ENCODE peak calls at places on chromosome 21, in five cellular contexts. One of them, this sample, is unnamed. For H3K27me3 and H3K36me3, the result is how much of the 10 kb centered on the place peaks cover.

GRCh38 chr21:16330340-16331319 is 600.8 kb downstream of the USP25 start:
- DNase-seq in naive thymus-derived CD4-positive, alpha-beta T cell: peak
- DNase-seq in CD8-positive, alpha-beta T cell: no peak
- DNase-seq in psoas muscle: no peak
- DNase-seq in neuronal stem cell: peak
- DNase-seq in this sample: no peak

GRCh38 chr21:27190601-27191000 is 223.7 kb upstream of the ADAMTS5 start:
- DNase-seq in naive thymus-derived CD4-positive, alpha-beta T cell: no peak
- DNase-seq in CD8-positive, alpha-beta T cell: no peak
- DNase-seq in psoas muscle: no peak
- DNase-seq in neuronal stem cell: no peak
- DNase-seq in this sample: no peak

GRCh38 chr21:18041012-18041411 is 203.6 kb upstream of the CHODL start:
- DNase-seq in naive thymus-derived CD4-positive, alpha-beta T cell: no peak
- DNase-seq in CD8-positive, alpha-beta T cell: no peak
- DNase-seq in psoas muscle: no peak
- DNase-seq in neuronal stem cell: no peak
- DNase-seq in this sample: peak

GRCh38 chr21:28769683-28770082 is 223.0 kb downstream of the LTN1 start:
- DNase-seq in naive thymus-derived CD4-positive, alpha-beta T cell: no peak
- DNase-seq in CD8-positive, alpha-beta T cell: no peak
- DNase-seq in psoas muscle: no peak
- DNase-seq in neuronal stem cell: no peak
- DNase-seq in this sample: no peak

GRCh38 chr21:42444745-42445059 is 41.0 kb downstream of the UBASH3A start:
- DNase-seq in naive thymus-derived CD4-positive, alpha-beta T cell: no peak
- DNase-seq in CD8-positive, alpha-beta T cell: no peak
- DNase-seq in psoas muscle: no peak
- DNase-seq in neuronal stem cell: no peak
- DNase-seq in this sample: no peak

GRCh38 chr21:20998456-20998789 is 214 bp downstream of the NCAM2 start:
- DNase-seq in naive thymus-derived CD4-positive, alpha-beta T cell: no peak
- DNase-seq in CD8-positive, alpha-beta T cell: no peak
- DNase-seq in psoas muscle: no peak
- DNase-seq in neuronal stem cell: no peak
- DNase-seq in this sample: no peak

GRCh38 chr21:36709868-36710728 is 11.2 kb downstream of the SIM2 start:
- DNase-seq in naive thymus-derived CD4-positive, alpha-beta T cell: no peak
- DNase-seq in CD8-positive, alpha-beta T cell: no peak
- DNase-seq in psoas muscle: no peak
- DNase-seq in neuronal stem cell: peak
- DNase-seq in this sample: peak

GRCh38 chr21:41112740-41113692 is 54.9 kb upstream of the BACE2 start:
- DNase-seq in naive thymus-derived CD4-positive, alpha-beta T cell: peak
- DNase-seq in CD8-positive, alpha-beta T cell: no peak
- DNase-seq in psoas muscle: no peak
- DNase-seq in neuronal stem cell: peak
- DNase-seq in this sample: peak

GRCh38 chr21:25887166-25887565 is 152.4 kb downstream of the GABPA start:
- DNase-seq in naive thymus-derived CD4-positive, alpha-beta T cell: no peak
- DNase-seq in CD8-positive, alpha-beta T cell: no peak
- DNase-seq in psoas muscle: no peak
- DNase-seq in neuronal stem cell: no peak
- DNase-seq in this sample: peak

GRCh38 chr21:17777321-17777720 is 41.8 kb downstream of the C21orf91 start:
- DNase-seq in naive thymus-derived CD4-positive, alpha-beta T cell: no peak
- DNase-seq in CD8-positive, alpha-beta T cell: no peak
- DNase-seq in psoas muscle: no peak
- DNase-seq in neuronal stem cell: no peak
- DNase-seq in this sample: no peak

GRCh38 chr21:14543983-14544382 is 2.1 kb downstream of the SAMSN1 start:
- DNase-seq in naive thymus-derived CD4-positive, alpha-beta T cell: no peak
- DNase-seq in CD8-positive, alpha-beta T cell: no peak
- DNase-seq in psoas muscle: no peak
- DNase-seq in neuronal stem cell: no peak
- DNase-seq in this sample: no peak
- H3K4me3 ChIP-seq in naive thymus-derived CD4-positive, alpha-beta T cell: peak
- H3K4me3 ChIP-seq in CD8-positive, alpha-beta T cell: peak
- H3K4me3 ChIP-seq in psoas muscle: peak
- H3K4me3 ChIP-seq in neuronal stem cell: no peak
- H3K4me3 ChIP-seq in this sample: no peak

GRCh38 chr21:33029975-33030461 is 4.3 kb downstream of the OLIG2 start:
- DNase-seq in naive thymus-derived CD4-positive, alpha-beta T cell: no peak
- DNase-seq in CD8-positive, alpha-beta T cell: no peak
- DNase-seq in psoas muscle: no peak
- DNase-seq in neuronal stem cell: no peak
- DNase-seq in this sample: peak
- H3K27me3 ChIP-seq in naive thymus-derived CD4-positive, alpha-beta T cell: under half
- H3K27me3 ChIP-seq in CD8-positive, alpha-beta T cell: under half
- H3K27me3 ChIP-seq in psoas muscle: half or more
- H3K27me3 ChIP-seq in neuronal stem cell: half or more
- H3K27me3 ChIP-seq in this sample: half or more

DNA sequence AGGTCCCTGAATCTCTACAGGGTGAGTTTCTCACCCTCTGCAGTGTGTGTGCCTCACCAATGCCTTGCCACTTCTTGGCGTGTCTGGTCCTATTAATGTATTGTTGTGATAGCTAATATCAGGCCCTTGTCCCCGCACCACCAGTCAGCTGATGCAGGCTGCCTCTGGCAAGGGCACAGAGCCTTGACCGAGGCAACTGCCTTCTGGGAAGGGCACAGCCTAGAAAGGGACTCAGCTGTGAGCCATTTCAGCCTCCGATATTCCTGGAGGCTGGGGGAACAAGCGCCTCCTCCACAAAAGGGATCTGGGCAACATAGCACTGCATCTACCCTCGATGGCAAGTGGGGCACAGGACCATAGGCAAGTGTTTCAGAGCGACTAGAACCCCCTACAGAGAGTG is 27.0 kb downstream of the IL10RB start:
- DNase-seq in naive thymus-derived CD4-positive, alpha-beta T cell: no peak
- DNase-seq in CD8-positive, alpha-beta T cell: no peak
- DNase-seq in psoas muscle: no peak
- DNase-seq in neuronal stem cell: no peak
- DNase-seq in this sample: no peak
- H3K36me3 ChIP-seq in naive thymus-derived CD4-positive, alpha-beta T cell: under half
- H3K36me3 ChIP-seq in CD8-positive, alpha-beta T cell: under half
- H3K36me3 ChIP-seq in psoas muscle: under half
- H3K36me3 ChIP-seq in neuronal stem cell: under half
- H3K36me3 ChIP-seq in this sample: under half

GRCh38 chr21:38504056-38504455 is 5.8 kb upstream of the ERG start:
- DNase-seq in naive thymus-derived CD4-positive, alpha-beta T cell: no peak
- DNase-seq in CD8-positive, alpha-beta T cell: no peak
- DNase-seq in psoas muscle: no peak
- DNase-seq in neuronal stem cell: no peak
- DNase-seq in this sample: no peak
- H3K4me3 ChIP-seq in naive thymus-derived CD4-positive, alpha-beta T cell: no peak
- H3K4me3 ChIP-seq in CD8-positive, alpha-beta T cell: no peak
- H3K4me3 ChIP-seq in psoas muscle: peak
- H3K4me3 ChIP-seq in neuronal stem cell: no peak
- H3K4me3 ChIP-seq in this sample: no peak

DNA sequence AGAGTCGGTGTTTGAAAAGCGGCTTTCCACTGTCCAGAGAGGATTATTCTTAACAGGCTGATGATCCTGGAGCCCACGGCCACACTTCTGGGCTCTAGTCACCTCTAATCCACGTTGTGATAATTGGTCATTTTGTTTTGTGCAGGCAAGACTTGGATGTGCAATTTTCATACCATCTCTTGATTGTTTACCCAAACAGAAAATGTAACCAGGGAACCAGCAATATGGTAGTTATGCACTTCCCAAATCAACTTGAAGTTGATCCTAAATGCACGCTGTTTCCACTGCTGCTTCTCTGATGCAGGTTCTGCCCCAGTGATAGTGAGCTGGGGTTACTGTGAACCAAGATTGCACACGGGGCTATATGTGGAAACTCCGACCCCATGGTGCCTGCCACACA is 14.8 kb upstream of the KCNJ15 start:
- DNase-seq in naive thymus-derived CD4-positive, alpha-beta T cell: no peak
- DNase-seq in CD8-positive, alpha-beta T cell: no peak
- DNase-seq in psoas muscle: no peak
- DNase-seq in neuronal stem cell: no peak
- DNase-seq in this sample: no peak
- H3K27me3 ChIP-seq in naive thymus-derived CD4-positive, alpha-beta T cell: under half
- H3K27me3 ChIP-seq in CD8-positive, alpha-beta T cell: under half
- H3K27me3 ChIP-seq in psoas muscle: under half
- H3K27me3 ChIP-seq in neuronal stem cell: under half
- H3K27me3 ChIP-seq in this sample: under half

GRCh38 chr21:44038063-44038462 is 26.0 kb downstream of the TRAPPC10 start:
- DNase-seq in naive thymus-derived CD4-positive, alpha-beta T cell: no peak
- DNase-seq in CD8-positive, alpha-beta T cell: no peak
- DNase-seq in psoas muscle: no peak
- DNase-seq in neuronal stem cell: no peak
- DNase-seq in this sample: no peak
- H3K36me3 ChIP-seq in naive thymus-derived CD4-positive, alpha-beta T cell: under half
- H3K36me3 ChIP-seq in CD8-positive, alpha-beta T cell: under half
- H3K36me3 ChIP-seq in psoas muscle: under half
- H3K36me3 ChIP-seq in neuronal stem cell: under half
- H3K36me3 ChIP-seq in this sample: under half